ENCODE peak calls at places on chromosomes 13 and 19, in eight cellular contexts. I is AG09319; S is nephron progenitor cell; Z is stomach; Q is CD8-positive, alpha-beta T cell; F is heart right ventricle; J is AG04450; H is psoas muscle. A is an unnamed sample.

GRCh38 chr13:86020350-86021002 is 221.3 kb upstream of the SLITRK6 start:
- DNase-seq in I (peak), S (no peak), Z (no peak), Q (no peak), F (no peak), J (peak), H (no peak), A (no peak)

GRCh38 chr19:58558623-58559274 is 338 bp upstream of the UBE2M start:
- DNase-seq in I (peak), S (peak), Z (peak), Q (peak), F (peak), J (peak), H (peak), A (peak)

GRCh38 chr13:20118268-20119140 is 42.3 kb downstream of the GJA3 start:
- DNase-seq in I (no peak), S (peak), Z (peak), Q (peak), F (peak), J (no peak), H (peak), A (no peak)

GRCh38 chr13:33363328-33363727 is 77.8 kb upstream of the STARD13 start:
- DNase-seq in I (no peak), S (no peak), Z (no peak), Q (no peak), F (no peak), J (no peak), H (no peak), A (no peak)

GRCh38 chr13:35512271-35512920 is 35.9 kb upstream of the MAB21L1 start:
- DNase-seq in I (peak), S (no peak), Z (no peak), Q (no peak), F (no peak), J (peak), H (peak), A (no peak)

GRCh38 chr19:6357174-6357573 is 4.2 kb upstream of the CLPP start:
- DNase-seq in I (no peak), S (no peak), Z (no peak), Q (no peak), F (no peak), J (no peak), H (no peak), A (no peak)

GRCh38 chr19:1918975-1919374 is 13.8 kb downstream of the ADAT3 start:
- DNase-seq in I (no peak), S (no peak), Z (no peak), Q (no peak), F (no peak), J (no peak), H (no peak), A (no peak)

GRCh38 chr19:10206226-10206873 is 11.6 kb upstream of the DNMT1 start:
- DNase-seq in I (no peak), S (no peak), Z (no peak), Q (no peak), F (no peak), J (no peak), H (no peak), A (no peak)

GRCh38 chr13:112714772-112715569 is 25.1 kb downstream of the ATP11A start:
- DNase-seq in I (no peak), S (no peak), Z (peak), Q (no peak), F (no peak), J (no peak), H (peak), A (no peak)

GRCh38 chr19:988081-988480 is 3.9 kb downstream of the WDR18 start:
- DNase-seq in I (no peak), S (no peak), Z (no peak), Q (no peak), F (no peak), J (no peak), H (no peak), A (no peak)

GRCh38 chr19:6509118-6509971 is 7.2 kb upstream of the TUBB4A start:
- DNase-seq in I (no peak), S (no peak), Z (peak), Q (no peak), F (no peak), J (no peak), H (peak), A (no peak)

GRCh38 chr19:51726049-51726448 is 2.3 kb upstream of the HAS1 start:
- DNase-seq in I (peak), S (no peak), Z (no peak), Q (no peak), F (no peak), J (no peak), H (peak), A (no peak)

GRCh38 chr13:113862191-113862765 is 1.6 kb downstream of the GAS6 start:
- DNase-seq in I (no peak), S (no peak), Z (no peak), Q (no peak), F (peak), J (no peak), H (peak), A (peak)

GRCh38 chr13:34356686-34357434 is 538.9 kb downstream of the RFC3 start:
- DNase-seq in I (no peak), S (no peak), Z (no peak), Q (no peak), F (no peak), J (no peak), H (no peak), A (no peak)

GRCh38 chr19:50276370-50277063 is 52.7 kb downstream of the KCNC3 start:
- DNase-seq in I (no peak), S (no peak), Z (no peak), Q (no peak), F (no peak), J (no peak), H (no peak), A (no peak)

GRCh38 chr13:41622545-41623429 is 165.4 kb downstream of the RGCC start:
- DNase-seq in I (no peak), S (no peak), Z (no peak), Q (no peak), F (no peak), J (no peak), H (no peak), A (no peak)

GRCh38 chr13:73704587-73704986 is 429.6 kb downstream of the KLF12 start:
- DNase-seq in I (no peak), S (no peak), Z (no peak), Q (no peak), F (no peak), J (no peak), H (no peak), A (no peak)

GRCh38 chr13:38542601-38543000 is 144.3 kb upstream of the FREM2 start:
- DNase-seq in I (no peak), S (no peak), Z (no peak), Q (no peak), F (no peak), J (no peak), H (no peak), A (no peak)

GRCh38 chr13:97433727-97434416 is at the start of gene RAP2A:
- DNase-seq in I (peak), S (peak), Z (peak), Q (peak), F (peak), J (peak), H (peak), A (peak)
- TF ChIP-seq CTCF in I (no peak), S (no peak), Z (no peak), Q (no peak), F (no peak), J (no peak), H (no peak), A (no peak)

GRCh38 chr19:31249217-31249616 is 100.0 kb downstream of the TSHZ3 start:
- DNase-seq in I (no peak), S (no peak), Z (no peak), Q (no peak), F (no peak), J (no peak), H (no peak), A (no peak)
- TF ChIP-seq CTCF in I (peak), S (no peak), Z (no peak), Q (no peak), F (no peak), J (no peak), H (no peak), A (no peak)

DNA sequence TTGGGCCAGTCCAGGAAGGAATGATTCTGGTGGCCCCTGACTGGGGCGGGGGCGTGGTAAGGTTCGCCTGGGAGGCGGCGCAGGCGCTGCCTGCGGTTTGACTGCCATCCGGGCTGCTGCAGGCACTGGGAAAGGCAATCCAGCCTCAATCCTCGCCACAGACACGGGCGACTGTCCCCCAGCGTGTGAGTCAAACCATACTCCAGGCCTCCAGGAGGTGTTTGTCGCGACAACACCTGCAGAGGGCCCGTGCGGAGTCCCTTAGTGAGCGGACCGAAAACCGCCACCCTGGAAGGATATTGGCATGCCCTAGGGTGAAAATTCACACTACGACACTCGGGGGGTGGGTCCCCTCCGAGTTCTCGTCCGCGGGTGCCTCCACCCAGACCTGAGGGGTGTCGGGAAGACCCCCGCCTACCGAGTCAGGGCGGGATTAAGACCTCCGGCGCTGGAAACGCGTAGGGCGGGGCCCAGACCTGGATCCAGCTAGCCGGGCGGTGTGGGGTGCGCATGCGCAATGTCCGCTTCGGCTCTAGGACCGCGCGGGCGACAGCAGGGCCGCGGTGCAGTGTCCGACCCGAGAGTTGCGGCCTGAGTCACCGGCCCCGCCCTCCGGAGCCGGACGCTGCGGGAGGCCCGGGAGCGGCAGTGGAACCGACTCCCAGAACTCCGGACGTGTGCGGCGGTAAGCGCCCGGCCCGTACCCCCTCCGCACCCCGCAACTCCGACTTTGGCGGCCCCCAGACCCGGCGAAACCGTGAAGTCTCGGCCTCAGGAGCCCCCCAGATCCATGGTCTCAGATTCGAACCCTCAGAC is at the start of gene CAPNS1:
- DNase-seq in I (peak), S (peak), Z (peak), Q (peak), F (peak), J (peak), H (peak), A (peak)
- TF ChIP-seq CTCF in I (no peak), S (no peak), Z (no peak), Q (peak), F (no peak), J (no peak), H (no peak), A (no peak)

GRCh38 chr13:22915442-22916082 is 265.2 kb upstream of the SGCG start:
- DNase-seq in I (no peak), S (peak), Z (peak), Q (no peak), F (no peak), J (no peak), H (no peak), A (no peak)
- TF ChIP-seq CTCF in I (no peak), S (peak), Z (no peak), Q (no peak), F (no peak), J (no peak), H (no peak), A (no peak)

DNA sequence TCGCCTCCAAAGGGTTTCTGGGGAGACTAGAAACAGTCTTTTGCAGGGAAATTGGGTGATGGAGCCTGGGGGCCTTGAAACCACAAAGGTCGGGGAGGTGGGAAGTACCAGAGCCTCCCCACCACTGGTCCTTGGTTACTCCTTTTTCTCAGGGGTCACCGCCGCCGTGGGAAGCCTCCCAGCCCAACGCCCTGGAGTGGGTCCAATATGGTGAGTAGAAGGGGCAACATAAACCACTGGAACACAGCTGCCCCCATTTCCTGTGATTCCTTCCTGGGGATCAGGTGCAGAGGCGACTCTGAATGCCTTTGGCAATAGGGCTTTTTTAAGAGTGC is 5.8 kb downstream of the PGLYRP1 start:
- DNase-seq in I (no peak), S (no peak), Z (no peak), Q (no peak), F (no peak), J (no peak), H (no peak), A (no peak)
- TF ChIP-seq CTCF in I (no peak), S (no peak), Z (no peak), Q (peak), F (no peak), J (no peak), H (no peak), A (peak)